ENCODE peak calls at places on chromosomes 1 and 21, in nine cellular contexts. X is midbrain; N is amygdala; M is activated CD4-positive, alpha-beta T cell treated with anti-CD3 and anti-CD28 coated beads, Interleukin-2, amount 50 U/mL, for 48 hours; H is foreskin fibroblast; D is stomach; A is WTC11; C is Peyer's patch; V is left ventricle myocardium inferior. P is an unnamed sample.
A peak's percentile ranks its signal among the peaks of the same experiment; 100 is the strongest.

GRCh38 chr1:221439734-221440436 is 302.0 kb downstream of the DUSP10 start:
- DNase-seq in X (no peak), N (no peak), M (peak; percentile 37), H (peak; percentile 91), D (no peak), A (no peak), C (no peak), V (no peak), P (no peak)

GRCh38 chr1:180309338-180309737 is 79.3 kb downstream of the LHX4 start:
- DNase-seq in X (no peak), N (no peak), M (no peak), H (peak; percentile 55), D (no peak), A (no peak), C (no peak), V (no peak), P (no peak)

GRCh38 chr1:84077476-84078107 is 66.5 kb upstream of the PRKACB start:
- DNase-seq in X (peak; percentile 89), N (peak; percentile 86), M (peak; percentile 70), H (peak; percentile 90), D (peak; percentile 63), A (peak; percentile 73), C (peak; percentile 64), V (peak; percentile 66), P (peak; percentile 61)

GRCh38 chr1:3625151-3625907 is 514 bp downstream of the TPRG1L start:
- DNase-seq in X (no peak), N (no peak), M (no peak), H (peak; percentile 62), D (peak; percentile 70), A (no peak), C (peak; percentile 26), V (no peak), P (peak; percentile 77)

GRCh38 chr21:18832950-18833349 is 429.4 kb upstream of the TMPRSS15 start:
- DNase-seq in X (no peak), N (no peak), M (no peak), H (no peak), D (no peak), A (no peak), C (no peak), V (no peak), P (no peak)

GRCh38 chr1:248288385-248288784 is 10.6 kb upstream of the OR2T33 start:
- DNase-seq in X (no peak), N (no peak), M (no peak), H (no peak), D (no peak), A (no peak), C (no peak), V (no peak), P (no peak)

GRCh38 chr1:206506405-206506802 is 927 bp upstream of the RASSF5 start:
- DNase-seq in X (no peak), N (no peak), M (no peak), H (no peak), D (no peak), A (no peak), C (no peak), V (no peak), P (no peak)

GRCh38 chr1:25703671-25704637 is 87.4 kb downstream of the MAN1C1 start:
- DNase-seq in X (peak; percentile 10), N (peak; percentile 44), M (peak; percentile 21), H (peak; percentile 44), D (no peak), A (no peak), C (no peak), V (peak; percentile 36), P (no peak)

GRCh38 chr1:115398745-115399144 is 60.7 kb upstream of the NGF start:
- DNase-seq in X (no peak), N (no peak), M (no peak), H (no peak), D (no peak), A (no peak), C (no peak), V (no peak), P (no peak)

GRCh38 chr1:226656601-226657277 is 82.3 kb downstream of the ITPKB start:
- DNase-seq in X (no peak), N (no peak), M (no peak), H (peak; percentile 95), D (no peak), A (no peak), C (no peak), V (peak; percentile 13), P (no peak)

GRCh38 chr1:180610556-180611015 is 21.2 kb upstream of the XPR1 start:
- DNase-seq in X (no peak), N (no peak), M (no peak), H (no peak), D (no peak), A (no peak), C (no peak), V (no peak), P (no peak)

GRCh38 chr21:24941316-24942185 is 665.7 kb downstream of the MRPL39 start:
- DNase-seq in X (no peak), N (no peak), M (no peak), H (no peak), D (peak; percentile 55), A (no peak), C (no peak), V (no peak), P (no peak)

GRCh38 chr1:151718011-151718431 is 1.4 kb upstream of the CELF3 start:
- DNase-seq in X (no peak), N (no peak), M (no peak), H (no peak), D (no peak), A (no peak), C (no peak), V (peak; percentile 37), P (no peak)

GRCh38 chr21:27112186-27112585 is 145.3 kb upstream of the ADAMTS5 start:
- DNase-seq in X (no peak), N (no peak), M (no peak), H (peak; percentile 9), D (no peak), A (no peak), C (no peak), V (no peak), P (no peak)

GRCh38 chr1:12152106-12152891 is 14.5 kb upstream of the TNFRSF1B start:
- DNase-seq in X (no peak), N (no peak), M (no peak), H (no peak), D (no peak), A (no peak), C (peak; percentile 79), V (no peak), P (no peak)

GRCh38 chr1:12570291-12570690 is 47.7 kb downstream of the DHRS3 start:
- DNase-seq in X (no peak), N (no peak), M (no peak), H (no peak), D (no peak), A (no peak), C (no peak), V (no peak), P (no peak)

GRCh38 chr1:89022167-89022959 is at the start of gene GBP3:
- DNase-seq in X (no peak), N (no peak), M (no peak), H (peak; percentile 71), D (no peak), A (no peak), C (peak; percentile 21), V (no peak), P (no peak)

GRCh38 chr1:246397046-246397445 is 110.0 kb downstream of the SMYD3 start:
- DNase-seq in X (no peak), N (no peak), M (no peak), H (no peak), D (no peak), A (no peak), C (no peak), V (no peak), P (no peak)

GRCh38 chr1:150548632-150549495 is at the start of gene ADAMTSL4:
- DNase-seq in X (peak; percentile 21), N (no peak), M (peak; percentile 54), H (peak; percentile 93), D (peak; percentile 72), A (peak; percentile 63), C (peak; percentile 26), V (peak; percentile 62), P (no peak)

GRCh38 chr1:7427901-7428300 is 343.2 kb upstream of the VAMP3 start:
- DNase-seq in X (no peak), N (no peak), M (no peak), H (no peak), D (no peak), A (no peak), C (no peak), V (no peak), P (no peak)

GRCh38 chr21:32184059-32184458 is 94.8 kb downstream of the MIS18A start:
- DNase-seq in X (no peak), N (peak; percentile 12), M (no peak), H (no peak), D (no peak), A (no peak), C (no peak), V (no peak), P (no peak)

GRCh38 chr1:93079685-93080141 is 630 bp downstream of the MTF2 start:
- DNase-seq in X (peak; percentile 25), N (peak; percentile 29), M (peak; percentile 33), H (peak; percentile 31), D (no peak), A (peak; percentile 53), C (peak; percentile 35), V (no peak), P (no peak)